ENCODE peak calls at places on chromosome 12, in six cellular contexts. One of them, this sample, is unnamed.

GRCh38 chr12:113820842-113821241 is 145.3 kb downstream of the RBM19 start:
- DNase-seq in GM03348: no peak
- DNase-seq in central memory CD4-positive, alpha-beta T cell: no peak
- DNase-seq in stimulated activated CD4-positive, alpha-beta T cell treated with anti-CD3 and anti-CD28 coated beads, Interleukin-15, amount 100 ng/mL, for 24 hours: no peak
- DNase-seq in SW 1271: no peak
- DNase-seq in brain microvascular endothelial cell: no peak
- DNase-seq in this sample: no peak

GRCh38 chr12:46303039-46303666 is 34.3 kb upstream of the SLC38A1 start:
- DNase-seq in GM03348: peak; percentile 13
- DNase-seq in brain microvascular endothelial cell: peak; percentile 6
- DNase-seq in central memory CD4-positive, alpha-beta T cell: peak; percentile 60
- DNase-seq in stimulated activated CD4-positive, alpha-beta T cell treated with anti-CD3 and anti-CD28 coated beads, Interleukin-15, amount 100 ng/mL, for 24 hours: peak; percentile 48
- DNase-seq in SW 1271: peak; percentile 26
- DNase-seq in this sample: peak; percentile 44

GRCh38 chr12:15962760-15963159 is 51.6 kb downstream of the DERA start:
- DNase-seq in central memory CD4-positive, alpha-beta T cell: no peak
- DNase-seq in SW 1271: no peak
- DNase-seq in stimulated activated CD4-positive, alpha-beta T cell treated with anti-CD3 and anti-CD28 coated beads, Interleukin-15, amount 100 ng/mL, for 24 hours: no peak
- DNase-seq in brain microvascular endothelial cell: no peak
- DNase-seq in GM03348: no peak
- DNase-seq in this sample: no peak

GRCh38 chr12:94615284-94616216 is 34.8 kb downstream of the TMCC3 start:
- DNase-seq in brain microvascular endothelial cell: peak; percentile 59
- DNase-seq in GM03348: peak; percentile 11
- DNase-seq in stimulated activated CD4-positive, alpha-beta T cell treated with anti-CD3 and anti-CD28 coated beads, Interleukin-15, amount 100 ng/mL, for 24 hours: no peak
- DNase-seq in SW 1271: peak; percentile 63
- DNase-seq in central memory CD4-positive, alpha-beta T cell: no peak
- DNase-seq in this sample: no peak

GRCh38 chr12:49698619-49699545 is 8.3 kb downstream of the FMNL3 start:
- DNase-seq in stimulated activated CD4-positive, alpha-beta T cell treated with anti-CD3 and anti-CD28 coated beads, Interleukin-15, amount 100 ng/mL, for 24 hours: peak; percentile 65
- DNase-seq in GM03348: peak; percentile 54
- DNase-seq in SW 1271: no peak
- DNase-seq in brain microvascular endothelial cell: peak; percentile 64
- DNase-seq in central memory CD4-positive, alpha-beta T cell: peak; percentile 13
- DNase-seq in this sample: peak; percentile 50

GRCh38 chr12:94716339-94716738 is 66.0 kb upstream of the TMCC3 start:
- DNase-seq in stimulated activated CD4-positive, alpha-beta T cell treated with anti-CD3 and anti-CD28 coated beads, Interleukin-15, amount 100 ng/mL, for 24 hours: no peak
- DNase-seq in brain microvascular endothelial cell: no peak
- DNase-seq in central memory CD4-positive, alpha-beta T cell: no peak
- DNase-seq in SW 1271: no peak
- DNase-seq in GM03348: no peak
- DNase-seq in this sample: no peak

GRCh38 chr12:26327975-26328635 is 132.7 kb downstream of the SSPN start:
- DNase-seq in central memory CD4-positive, alpha-beta T cell: no peak
- DNase-seq in SW 1271: no peak
- DNase-seq in brain microvascular endothelial cell: no peak
- DNase-seq in stimulated activated CD4-positive, alpha-beta T cell treated with anti-CD3 and anti-CD28 coated beads, Interleukin-15, amount 100 ng/mL, for 24 hours: no peak
- DNase-seq in GM03348: no peak
- DNase-seq in this sample: no peak

GRCh38 chr12:42278116-42278485 is 40.1 kb upstream of the YAF2 start:
- DNase-seq in SW 1271: no peak
- DNase-seq in GM03348: no peak
- DNase-seq in central memory CD4-positive, alpha-beta T cell: no peak
- DNase-seq in brain microvascular endothelial cell: no peak
- DNase-seq in stimulated activated CD4-positive, alpha-beta T cell treated with anti-CD3 and anti-CD28 coated beads, Interleukin-15, amount 100 ng/mL, for 24 hours: no peak
- DNase-seq in this sample: no peak

GRCh38 chr12:19894049-19894448 is 454.8 kb downstream of the AEBP2 start:
- DNase-seq in central memory CD4-positive, alpha-beta T cell: no peak
- DNase-seq in brain microvascular endothelial cell: no peak
- DNase-seq in SW 1271: no peak
- DNase-seq in stimulated activated CD4-positive, alpha-beta T cell treated with anti-CD3 and anti-CD28 coated beads, Interleukin-15, amount 100 ng/mL, for 24 hours: no peak
- DNase-seq in GM03348: peak; percentile 30
- DNase-seq in this sample: no peak

This sample was measured in activated T-cell treated with anti-CD3 and anti-CD28 coated beads, Interleukin-2, amount 50 U/mL, for 72 hours.